ENCODE peak calls at places on chromosomes 4 and X, in five cellular contexts. O is fibroblast of lung, G is neural progenitor cell, E is HCT116, J is body of pancreas. U is an unnamed sample.

GRCh38 chrX:117985241-117985640 is 131.4 kb downstream of the KLHL13 start:
- DNase-seq in O (peak), G (peak), E (no peak), J (peak), U (no peak)

GRCh38 chr4:18194278-18194677 is 172.7 kb upstream of the LCORL start:
- DNase-seq in O (no peak), G (no peak), E (no peak), J (no peak), U (no peak)

GRCh38 chrX:71282514-71283408 is 674 bp upstream of the NONO start:
- DNase-seq in O (no peak), G (peak), E (peak), J (no peak), U (no peak)

GRCh38 chr4:16205298-16206164 is 20.7 kb downstream of the TAPT1 start:
- DNase-seq in O (no peak), G (peak), E (no peak), J (no peak), U (no peak)

GRCh38 chrX:15856580-15856979 is 2.0 kb upstream of the AP1S2 start:
- DNase-seq in O (no peak), G (no peak), E (no peak), J (no peak), U (no peak)

GRCh38 chr4:37970702-37971101 is 10.5 kb downstream of the PTTG2 start:
- DNase-seq in O (peak), G (no peak), E (peak), J (peak), U (peak)

GRCh38 chr4:155544547-155544946 is 122.1 kb upstream of the GUCY1A1 start:
- DNase-seq in O (no peak), G (no peak), E (no peak), J (no peak), U (no peak)

GRCh38 chr4:114208747-114209146 is 229.3 kb upstream of the ARSJ start:
- DNase-seq in O (peak), G (no peak), E (no peak), J (no peak), U (no peak)

GRCh38 chrX:106246511-106246910 is 78.4 kb downstream of the PWWP3B start:
- DNase-seq in O (no peak), G (no peak), E (no peak), J (no peak), U (no peak)

GRCh38 chrX:129955682-129956081 is 26.8 kb upstream of the BCORL1 start:
- DNase-seq in O (no peak), G (no peak), E (no peak), J (no peak), U (no peak)

GRCh38 chrX:154121961-154122360 is 22.1 kb upstream of the OPN1LW start:
- DNase-seq in O (no peak), G (no peak), E (no peak), J (peak), U (no peak)

GRCh38 chr4:120007171-120007894 is 59.3 kb downstream of the MAD2L1 start:
- DNase-seq in O (peak), G (no peak), E (no peak), J (no peak), U (no peak)

GRCh38 chrX:150587585-150588503 is 19.4 kb downstream of the MTM1 start:
- DNase-seq in O (peak), G (no peak), E (no peak), J (peak), U (no peak)

GRCh38 chr4:185794637-185795036 is 17.4 kb downstream of the SORBS2 start:
- DNase-seq in O (no peak), G (no peak), E (no peak), J (no peak), U (no peak)

GRCh38 chrX:46180258-46180687 is 364.9 kb downstream of the ZNF674 start:
- DNase-seq in O (peak), G (peak), E (peak), J (no peak), U (no peak)

GRCh38 chr4:140268441-140268840 is 105.0 kb upstream of the SCOC start:
- DNase-seq in O (no peak), G (no peak), E (no peak), J (no peak), U (no peak)

GRCh38 chr4:4610672-4611071 is 68.8 kb upstream of the STX18 start:
- DNase-seq in O (no peak), G (no peak), E (no peak), J (no peak), U (peak)

GRCh38 chrX:42704454-42704853 is 73.5 kb downstream of the PPP1R2C start:
- DNase-seq in O (peak), G (no peak), E (no peak), J (no peak), U (no peak)

GRCh38 chr4:188976644-188977115 is 837.4 kb downstream of the TRIML1 start:
- DNase-seq in O (peak), G (peak), E (no peak), J (no peak), U (no peak)

GRCh38 chrX:129577473-129577872 is 37.4 kb downstream of the OCRL start:
- DNase-seq in O (peak), G (no peak), E (no peak), J (no peak), U (no peak)

GRCh38 chrX:131289527-131289926 is 421 bp upstream of the IGSF1 start:
- DNase-seq in O (no peak), G (no peak), E (no peak), J (no peak), U (no peak)

GRCh38 chrX:131288188-131288587 is 918 bp downstream of the IGSF1 start:
- DNase-seq in O (no peak), G (no peak), E (no peak), J (no peak), U (no peak)

GRCh38 chrX:131287556-131288179 is 1.4 kb downstream of the IGSF1 start:
- DNase-seq in O (no peak), G (no peak), E (no peak), J (no peak), U (no peak)

DNA sequence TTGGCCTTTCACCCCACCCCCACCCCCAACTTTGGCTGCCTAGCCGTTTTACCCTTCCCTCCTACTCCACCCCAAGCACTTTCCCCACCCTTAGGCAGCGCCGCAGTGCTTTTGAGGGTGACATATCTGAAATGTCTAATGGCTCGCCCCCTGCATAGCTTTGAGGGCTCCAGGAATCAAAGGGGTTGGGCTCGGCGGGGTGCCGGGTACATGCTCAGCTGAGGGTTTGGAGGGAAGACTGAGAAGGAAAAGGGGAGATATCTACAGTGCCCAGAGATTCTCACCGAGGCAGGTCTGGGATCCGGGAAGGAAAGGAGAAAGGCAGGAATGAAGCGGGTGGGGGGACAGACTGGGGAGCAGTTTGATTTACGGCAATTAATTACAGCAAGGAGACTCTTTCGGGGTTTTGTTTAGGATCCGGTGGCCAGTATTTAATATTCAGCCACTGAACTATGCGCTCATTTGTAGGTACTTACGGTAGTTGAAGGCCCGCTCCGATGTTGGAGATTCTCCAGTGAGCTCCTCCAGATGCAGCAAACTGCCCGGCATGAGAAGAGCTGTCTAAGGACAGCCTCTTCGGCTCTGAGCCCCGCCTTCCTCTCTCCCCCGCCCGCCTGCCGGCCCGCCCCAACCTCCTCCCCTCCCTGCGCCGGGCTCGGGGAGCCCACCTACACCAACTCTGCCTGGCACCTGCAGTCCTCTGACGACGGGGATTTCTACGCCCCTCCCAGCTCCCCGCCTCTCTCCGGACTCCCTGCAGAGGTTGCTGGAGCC is at the start of gene IGSF1:
- DNase-seq in O (peak), G (peak), E (no peak), J (peak), U (no peak)
- H3K4me3 ChIP-seq in O (peak), G (peak), E (no peak), J (no peak), U (peak)

DNA sequence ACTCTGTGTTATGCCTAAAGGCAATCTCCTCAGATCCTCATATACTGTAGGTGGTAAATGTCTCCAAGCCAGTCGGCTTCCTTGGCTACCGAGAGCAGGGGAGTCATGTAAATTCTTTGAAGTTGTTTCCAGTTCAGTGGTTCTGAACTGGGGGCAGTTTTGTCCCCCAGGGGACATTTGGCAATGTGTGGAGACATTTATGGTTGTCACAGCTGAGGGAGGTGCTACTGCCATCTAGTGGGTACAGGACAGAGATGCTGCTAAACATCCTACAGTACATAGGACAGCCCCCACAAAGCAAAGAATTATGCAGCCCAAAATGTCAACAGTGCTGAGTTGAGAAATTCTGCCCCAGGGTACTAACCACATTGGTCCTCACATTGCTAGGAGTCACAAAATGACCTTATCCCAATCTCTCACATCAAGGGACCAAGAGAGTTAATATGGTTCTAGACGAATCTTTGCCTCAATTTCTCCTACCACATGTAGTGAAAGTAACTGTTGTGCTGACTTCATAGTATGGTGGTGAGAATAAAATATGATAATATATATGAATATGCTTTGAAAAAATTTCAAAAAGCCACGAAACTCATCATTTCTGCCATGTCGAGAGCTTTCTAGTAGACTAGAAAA is 104.4 kb upstream of the ARHGAP24 start:
- DNase-seq in O (peak), G (peak), E (peak), J (peak), U (no peak)
- TF ChIP-seq CTCF in O (peak), G (peak), E (peak), J (peak), U (no peak)

GRCh38 chr4:158159054-158159717 is 13.6 kb downstream of the GASK1B start:
- DNase-seq in O (peak), G (no peak), E (no peak), J (no peak), U (no peak)

GRCh38 chr4:158162637-158163036 is 10.2 kb downstream of the GASK1B start:
- DNase-seq in O (no peak), G (no peak), E (no peak), J (no peak), U (no peak)

GRCh38 chr4:158159718-158160094 is 13.1 kb downstream of the GASK1B start:
- DNase-seq in O (no peak), G (no peak), E (no peak), J (no peak), U (no peak)

GRCh38 chr4:158163941-158164665 is 8.7 kb downstream of the GASK1B start:
- DNase-seq in O (no peak), G (no peak), E (no peak), J (peak), U (no peak)

DNA sequence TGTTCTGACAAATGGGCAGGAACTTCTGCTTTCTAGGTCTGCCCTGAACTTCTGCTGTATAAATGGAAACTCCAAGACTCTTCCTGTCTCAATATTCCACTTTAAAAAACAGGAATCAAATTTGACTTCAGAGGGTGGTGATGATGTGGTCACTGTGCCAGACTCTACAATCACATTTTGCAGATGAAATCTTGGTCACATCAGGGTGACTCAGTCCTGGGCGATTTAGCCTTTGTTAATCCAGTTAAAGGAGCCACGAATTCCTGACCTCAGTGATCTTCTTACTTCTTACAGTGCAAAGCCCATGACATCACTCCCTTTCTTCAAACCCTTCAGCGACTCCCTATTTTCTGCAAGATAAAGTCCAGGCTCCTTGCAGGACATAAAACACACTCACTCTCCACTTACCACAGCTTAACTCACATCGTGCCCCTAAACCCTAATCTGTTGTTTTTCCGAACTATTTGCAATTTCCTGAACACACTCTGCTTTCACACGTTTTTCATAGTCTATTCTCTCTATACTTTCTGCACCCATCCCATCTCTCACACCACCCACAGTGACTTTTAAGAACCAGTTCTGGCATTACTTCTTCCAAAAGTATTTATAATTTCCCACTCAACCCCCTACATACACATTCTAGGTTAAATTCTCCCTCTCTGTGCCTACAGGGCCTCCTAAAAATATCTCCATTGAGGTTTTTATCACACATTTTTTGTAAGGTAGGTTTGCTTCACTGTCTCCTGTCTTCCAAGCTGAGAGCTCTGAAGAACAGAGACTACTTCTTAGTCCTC is 11.1 kb downstream of the GASK1B start:
- DNase-seq in O (peak), G (peak), E (peak), J (no peak), U (no peak)
- H3K27ac ChIP-seq in O (no peak), G (no peak), E (peak), J (no peak), U (peak)

DNA sequence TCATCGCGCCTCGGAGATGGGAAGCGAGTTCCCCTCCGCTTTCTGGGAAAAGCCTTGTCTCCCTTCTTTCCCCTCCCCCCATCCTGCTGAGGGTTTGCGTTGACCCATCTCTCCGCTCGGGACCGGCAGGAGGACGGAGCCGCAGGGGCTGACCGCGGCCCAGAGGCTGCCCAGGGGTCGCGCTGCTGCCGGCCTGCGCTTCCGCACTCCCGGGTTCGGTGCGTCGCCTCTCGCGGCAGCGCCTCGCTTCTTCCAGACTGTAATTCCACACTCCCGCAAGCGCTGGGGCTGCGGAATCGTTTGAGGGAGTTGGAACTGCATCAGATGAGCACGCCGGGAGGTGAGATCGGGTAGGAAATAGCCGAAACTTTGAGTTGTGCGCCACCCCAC is 88.3 kb downstream of the BCOR start:
- DNase-seq in O (no peak), G (peak), E (no peak), J (no peak), U (no peak)
- H3K4me3 ChIP-seq in O (no peak), G (peak), E (no peak), J (no peak), U (peak)

DNA sequence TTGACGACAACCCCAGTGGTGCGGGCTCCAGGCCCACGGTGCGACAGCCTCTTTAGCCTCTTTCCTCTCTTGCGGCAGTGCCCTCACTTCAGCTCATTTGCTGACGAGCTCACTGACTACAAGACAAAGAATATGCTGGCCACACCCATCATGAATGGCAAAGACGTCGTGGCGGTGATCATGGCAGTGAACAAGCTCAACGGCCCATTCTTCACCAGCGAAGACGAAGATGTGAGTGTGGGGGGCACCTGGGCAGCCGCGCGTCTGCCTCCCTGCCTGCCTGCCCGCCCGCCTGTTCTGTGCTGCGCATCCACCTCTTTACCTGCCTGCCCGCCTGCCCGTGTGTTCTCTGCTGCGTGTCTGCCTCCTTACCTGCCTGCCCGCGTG is 9.2 kb downstream of the PDE6B start:
- DNase-seq in O (no peak), G (no peak), E (no peak), J (no peak), U (no peak)
- TF ChIP-seq CTCF in O (no peak), G (no peak), E (no peak), J (no peak), U (no peak)

GRCh38 chr4:39714171-39714570 is 16.2 kb downstream of the UBE2K start:
- DNase-seq in O (no peak), G (no peak), E (no peak), J (no peak), U (no peak)
- H3K27ac ChIP-seq in O (peak), G (peak), E (no peak), J (no peak), U (no peak)

DNA sequence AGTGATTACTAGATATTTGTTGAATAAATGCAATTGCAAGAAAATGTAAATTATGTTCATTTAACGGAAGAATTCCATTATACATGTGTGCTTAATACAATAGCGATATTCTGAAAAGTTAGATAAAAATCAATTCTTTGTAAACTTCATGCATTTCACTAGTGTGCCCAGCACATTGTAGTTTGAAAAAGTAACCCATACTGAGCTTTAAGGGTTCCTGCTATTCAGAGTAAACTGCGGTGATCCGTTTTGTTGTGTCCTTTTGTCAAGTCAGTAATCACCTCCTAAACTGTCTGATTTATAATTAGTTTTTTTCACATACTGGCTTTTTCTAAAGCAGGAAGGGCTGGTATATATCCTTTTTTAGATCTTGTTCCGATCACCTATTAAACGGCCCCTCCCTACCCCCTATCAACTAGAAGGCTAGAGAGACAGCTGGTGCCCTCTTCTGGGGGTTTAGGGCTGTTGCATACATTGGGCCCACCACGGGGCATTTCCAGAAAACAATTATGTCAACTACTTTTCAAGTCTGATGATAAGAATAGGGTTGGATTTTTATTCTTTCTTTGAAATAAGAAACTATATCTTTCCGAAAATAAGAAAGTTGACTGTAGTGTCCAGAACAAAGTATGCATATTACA is 7.0 kb upstream of the BMP15 start:
- DNase-seq in O (peak), G (peak), E (peak), J (peak), U (no peak)
- H3K4me3 ChIP-seq in O (no peak), G (no peak), E (no peak), J (no peak), U (no peak)

DNA sequence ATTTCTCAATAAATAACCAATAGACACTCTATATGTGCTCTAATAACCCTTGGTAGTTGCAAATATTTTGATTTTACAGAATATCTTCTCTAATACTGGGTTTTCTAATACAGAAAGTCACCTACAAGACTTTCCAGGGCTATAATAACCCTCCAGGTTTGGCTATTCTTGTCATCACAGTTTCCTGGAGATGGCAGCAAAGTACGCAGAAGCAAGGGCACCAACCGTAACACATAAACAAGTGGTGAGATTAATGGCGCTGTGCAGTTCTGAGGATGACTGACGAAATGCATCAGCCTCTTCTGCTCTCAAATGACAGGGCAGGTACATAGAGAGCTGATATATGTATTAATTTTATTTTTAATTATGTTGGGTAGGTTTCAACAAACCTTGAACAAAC is 122.4 kb downstream of the C4orf33 start:
- DNase-seq in O (peak), G (peak), E (no peak), J (no peak), U (no peak)
- TF ChIP-seq CTCF in O (peak), G (peak), E (peak), J (no peak), U (no peak)